ENCODE peak calls at places on chromosomes 16 and 17, in four cellular contexts. N, T, I and S are unnamed samples.

GRCh38 chr16:73361061-73361460 is 313.1 kb upstream of the ZFHX3 start:
- DNase-seq in I (no peak), T (no peak), N (no peak), S (no peak)

GRCh38 chr16:3908951-3909437 is 28.5 kb upstream of the CREBBP start:
- DNase-seq in I (no peak), N (no peak), T (no peak), S (no peak)

GRCh38 chr17:70139449-70139993 is 29.8 kb upstream of the KCNJ2 start:
- DNase-seq in T (no peak), N (no peak), I (no peak), S (no peak)

GRCh38 chr17:75636381-75637142 is 3.3 kb downstream of the SMIM5 start:
- DNase-seq in N (no peak), I (no peak), T (peak), S (no peak)

GRCh38 chr16:88685156-88686061 is 898 bp downstream of the SNAI3 start:
- DNase-seq in N (peak), T (peak), I (peak), S (no peak)

GRCh38 chr16:58102665-58103427 is 26.3 kb downstream of the CFAP20 start:
- DNase-seq in T (no peak), N (no peak), I (no peak), S (peak)

GRCh38 chr16:81831722-81832126 is 52.6 kb downstream of the PLCG2 start:
- DNase-seq in T (peak), N (no peak), I (no peak), S (no peak)

GRCh38 chr16:22008215-22009142 is 568 bp downstream of the MOSMO start:
- DNase-seq in N (no peak), T (peak), I (no peak), S (peak)

GRCh38 chr17:7380321-7380720 is 568 bp upstream of the TNK1 start:
- DNase-seq in N (no peak), T (peak), I (no peak), S (no peak)

GRCh38 chr16:88883946-88884345 is 17.5 kb upstream of the PABPN1L start:
- DNase-seq in T (no peak), N (no peak), I (no peak), S (no peak)

GRCh38 chr17:78667741-78668640 is 90.8 kb upstream of the DNAH17 start:
- DNase-seq in T (no peak), I (no peak), N (no peak), S (no peak)

GRCh38 chr17:72150632-72151460 is 30.0 kb downstream of the SOX9 start:
- DNase-seq in T (no peak), I (no peak), N (no peak), S (no peak)

GRCh38 chr17:338442-339192 is 14.0 kb downstream of the RPH3AL start:
- DNase-seq in N (no peak), I (no peak), T (peak), S (no peak)

GRCh38 chr17:64172510-64172909 is 42.6 kb upstream of the ERN1 start:
- DNase-seq in T (no peak), I (no peak), N (no peak), S (no peak)

GRCh38 chr16:82464192-82464591 is 162.6 kb upstream of the CDH13 start:
- DNase-seq in T (no peak), N (no peak), I (no peak), S (no peak)

GRCh38 chr16:14111713-14112538 is 40.8 kb downstream of the MRTFB start:
- DNase-seq in N (peak), T (no peak), I (no peak), S (no peak)

GRCh38 chr16:88809068-88809675 is 2.6 kb downstream of the APRT start:
- DNase-seq in N (no peak), T (peak), I (no peak), S (no peak)

GRCh38 chr16:30541502-30542329 is 7.1 kb upstream of the ZNF747 start:
- DNase-seq in N (peak), T (peak), I (peak), S (no peak)

GRCh38 chr17:21214777-21215541 is 998 bp upstream of the TMEM11 start:
- DNase-seq in I (no peak), T (peak), N (peak), S (peak)

GRCh38 chr17:21217346-21217745 is 3.4 kb upstream of the TMEM11 start:
- DNase-seq in N (no peak), T (no peak), I (no peak), S (no peak)

GRCh38 chr17:21215935-21216334 is 2.0 kb upstream of the TMEM11 start:
- DNase-seq in T (no peak), N (peak), I (no peak), S (no peak)

GRCh38 chr17:21218831-21219380 is 4.9 kb upstream of the TMEM11 start:
- DNase-seq in T (no peak), N (no peak), I (no peak), S (no peak)

DNA sequence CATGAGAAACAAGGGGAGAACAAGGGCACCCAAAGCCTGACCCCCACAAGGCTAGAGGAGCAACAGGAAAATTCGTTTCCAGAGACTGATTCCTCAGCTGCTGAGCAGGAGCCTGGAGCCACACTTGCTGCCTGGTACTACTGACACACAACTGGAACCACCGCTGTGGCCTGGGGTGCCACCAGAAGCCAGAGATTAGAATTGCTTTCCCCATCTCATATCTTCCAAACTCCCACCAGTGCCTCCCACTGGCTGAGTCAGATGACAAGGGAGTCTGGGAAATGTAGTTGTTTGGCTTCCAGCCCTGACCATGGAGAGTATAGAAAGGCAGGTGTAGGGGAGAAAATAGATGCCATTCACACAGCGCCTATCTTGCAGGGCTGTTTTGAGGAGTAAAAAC is 4.1 kb upstream of the TMEM11 start:
- DNase-seq in I (no peak), N (peak), T (peak), S (no peak)
- TF ChIP-seq CTCF in I (no peak), N (peak), T (peak), S (no peak)

GRCh38 chr17:27354491-27355081 is 60.7 kb downstream of the WSB1 start:
- DNase-seq in N (peak), I (no peak), T (no peak), S (no peak)
- TF ChIP-seq CTCF in N (peak), I (no peak), T (no peak), S (no peak)

DNA sequence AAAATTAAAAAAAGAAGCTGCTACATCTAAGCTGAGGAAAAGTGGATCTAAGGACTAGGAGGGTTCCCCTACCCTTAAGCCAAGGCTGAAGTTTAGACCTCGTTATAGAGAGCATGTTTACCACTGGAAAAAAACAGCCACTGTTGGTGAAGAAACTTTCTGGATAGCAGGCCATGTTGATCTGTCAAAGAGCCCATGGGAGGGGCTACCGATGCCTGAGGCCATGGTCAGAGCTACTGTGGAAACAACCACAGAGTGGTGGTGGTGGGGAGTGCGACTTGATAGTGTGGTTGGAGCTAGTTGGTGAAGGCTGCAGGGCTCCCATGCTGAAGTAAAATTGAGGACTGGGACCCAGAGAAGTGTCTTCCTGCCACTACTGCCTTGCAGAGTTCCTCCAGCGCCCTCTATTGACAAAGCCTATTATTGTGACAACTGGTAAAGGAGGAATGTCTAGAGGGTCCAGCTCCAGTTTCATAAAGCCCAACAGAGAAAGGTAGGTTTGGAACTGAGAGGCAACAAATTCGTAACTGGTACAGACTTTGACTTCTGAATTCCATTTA is 12.7 kb upstream of the FAM20A start:
- DNase-seq in T (no peak), N (peak), I (peak), S (peak)
- TF ChIP-seq CTCF in T (peak), N (peak), I (peak), S (peak)

DNA sequence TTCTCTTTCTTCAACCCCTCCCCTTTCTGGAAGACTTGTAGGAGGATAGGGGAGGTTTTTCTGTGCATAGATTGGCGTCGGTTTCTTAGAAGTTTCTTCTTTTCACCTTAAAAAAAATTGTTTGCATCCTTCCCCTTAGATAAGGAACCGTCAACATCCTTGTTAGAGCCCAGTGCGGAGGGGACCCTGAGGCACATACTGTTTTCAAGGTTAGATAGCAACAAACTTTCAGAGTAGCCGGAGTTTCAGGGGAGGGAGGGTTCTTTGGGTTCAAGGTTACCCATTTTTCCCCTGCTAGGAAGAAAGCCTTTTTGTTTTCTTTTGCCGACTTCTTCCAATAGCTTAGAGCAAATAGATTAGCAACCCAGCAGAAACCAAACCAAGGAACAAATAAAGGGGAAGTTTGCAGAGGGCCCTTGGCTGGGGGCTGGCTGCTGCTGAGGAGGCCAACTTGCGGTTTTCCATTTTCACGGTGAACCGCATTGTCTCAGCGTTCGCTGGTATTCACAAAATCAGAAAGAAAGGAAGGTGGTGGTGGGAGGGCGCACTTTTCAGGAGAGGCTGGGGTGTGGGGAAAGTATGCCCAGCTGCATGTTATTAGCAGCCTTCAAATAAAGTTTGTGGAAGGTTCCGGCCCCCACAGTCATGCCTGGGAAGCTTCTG is 28.8 kb downstream of the MSI2 start:
- DNase-seq in T (no peak), N (peak), I (no peak), S (no peak)
- TF ChIP-seq CTCF in T (no peak), N (no peak), I (no peak), S (no peak)